ENCODE peak calls at places on chromosomes 4 and X, in six cellular contexts. D, K, T, I, Y and O are unnamed samples. For H3K36me3, the result is how much of the 10 kb centered on the place peaks cover.

GRCh38 chr4:81421346-81422218 is 50.1 kb downstream of the RASGEF1B start:
- DNase-seq in D (no peak), K (peak), T (no peak), I (no peak), Y (peak), O (no peak)

GRCh38 chr4:145815027-145815612 is 123.5 kb downstream of the ZNF827 start:
- DNase-seq in D (no peak), K (no peak), T (no peak), I (no peak), Y (no peak), O (no peak)

GRCh38 chr4:126386512-126386911 is 1071.8 kb downstream of the FAT4 start:
- DNase-seq in D (no peak), K (no peak), T (no peak), I (no peak), Y (peak), O (no peak)

GRCh38 chrX:68440940-68441339 is 7.6 kb upstream of the OPHN1 start:
- DNase-seq in D (peak), K (peak), T (peak), I (peak), Y (peak), O (no peak)

GRCh38 chr4:52510939-52511583 is 148.0 kb downstream of the USP46 start:
- DNase-seq in D (no peak), K (no peak), T (no peak), I (no peak), Y (no peak), O (no peak)

GRCh38 chr4:476501-476900 is 22.5 kb downstream of the ZNF721 start:
- DNase-seq in D (no peak), K (peak), T (no peak), I (no peak), Y (peak), O (no peak)

GRCh38 chr4:82578935-82579334 is 17.1 kb upstream of the TMEM150C start:
- DNase-seq in D (no peak), K (peak), T (no peak), I (no peak), Y (no peak), O (no peak)

GRCh38 chrX:30812326-30812725 is 76.7 kb downstream of the TAB3 start:
- DNase-seq in D (no peak), K (no peak), T (no peak), I (no peak), Y (no peak), O (no peak)

GRCh38 chrX:482192-482701 is 95.5 kb upstream of the PPP2R3B start:
- DNase-seq in D (no peak), K (no peak), T (no peak), I (no peak), Y (no peak), O (no peak)

GRCh38 chr4:139123910-139124309 is 53.1 kb downstream of the ELF2 start:
- DNase-seq in D (no peak), K (no peak), T (no peak), I (no peak), Y (no peak), O (no peak)

GRCh38 chr4:78864405-78865024 is 74.7 kb downstream of the PAQR3 start:
- DNase-seq in D (no peak), K (peak), T (no peak), I (no peak), Y (peak), O (no peak)

GRCh38 chr4:109406337-109406931 is 27.2 kb upstream of the SEC24B start:
- DNase-seq in D (no peak), K (peak), T (no peak), I (no peak), Y (peak), O (no peak)

GRCh38 chr4:103075435-103075893 is 1.1 kb downstream of the SLC9B2 start:
- DNase-seq in D (no peak), K (peak), T (no peak), I (no peak), Y (peak), O (no peak)
- H3K27ac ChIP-seq in D (peak), K (peak), T (peak), I (no peak), Y (peak), O (peak)

DNA sequence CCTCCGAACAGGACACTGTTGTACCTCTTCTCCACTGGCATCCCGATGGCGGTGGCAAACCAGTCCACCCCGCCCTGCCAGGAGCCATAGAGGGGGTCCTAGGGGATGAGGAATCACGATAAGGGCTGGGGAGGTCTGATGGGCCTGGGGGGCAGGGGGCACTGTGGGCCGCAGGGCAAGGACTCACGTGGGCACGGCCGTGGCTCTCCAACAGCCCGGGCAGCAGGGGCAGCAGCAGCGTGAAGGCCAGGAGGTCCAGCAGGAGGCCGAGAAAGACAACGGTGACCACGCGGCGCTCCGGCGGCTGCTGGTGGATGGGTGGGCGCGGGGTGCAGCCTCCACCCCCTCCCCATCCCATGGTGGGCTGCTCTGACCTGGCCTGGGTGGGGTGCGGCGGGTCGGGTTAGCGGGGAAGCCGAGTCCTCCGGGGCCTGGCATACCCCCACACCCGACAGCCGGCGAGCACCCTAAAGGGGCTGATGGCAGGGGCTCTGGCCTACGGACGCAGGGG is 29.6 kb downstream of the NOP14 start:
- DNase-seq in D (no peak), K (peak), T (no peak), I (no peak), Y (no peak), O (no peak)
- H3K36me3 ChIP-seq in D (under half), K (under half), T (under half), I (under half), Y (under half), O (under half)

GRCh38 chr4:179662522-179662921 is 2220.3 kb upstream of the AGA start:
- DNase-seq in D (no peak), K (no peak), T (no peak), I (no peak), Y (no peak), O (no peak)

GRCh38 chr4:179663641-179664431 is 2221.6 kb upstream of the AGA start:
- DNase-seq in D (no peak), K (no peak), T (no peak), I (no peak), Y (no peak), O (no peak)

GRCh38 chr4:179671609-179672008 is 2229.4 kb upstream of the AGA start:
- DNase-seq in D (no peak), K (no peak), T (no peak), I (no peak), Y (no peak), O (no peak)

GRCh38 chr4:179664628-179665027 is 2222.4 kb upstream of the AGA start:
- DNase-seq in D (no peak), K (no peak), T (no peak), I (no peak), Y (no peak), O (no peak)

GRCh38 chr4:179666226-179666625 is 2224.0 kb upstream of the AGA start:
- DNase-seq in D (no peak), K (no peak), T (no peak), I (no peak), Y (no peak), O (no peak)
- H3K27ac ChIP-seq in D (no peak), K (no peak), T (no peak), I (no peak), Y (no peak), O (no peak)

DNA sequence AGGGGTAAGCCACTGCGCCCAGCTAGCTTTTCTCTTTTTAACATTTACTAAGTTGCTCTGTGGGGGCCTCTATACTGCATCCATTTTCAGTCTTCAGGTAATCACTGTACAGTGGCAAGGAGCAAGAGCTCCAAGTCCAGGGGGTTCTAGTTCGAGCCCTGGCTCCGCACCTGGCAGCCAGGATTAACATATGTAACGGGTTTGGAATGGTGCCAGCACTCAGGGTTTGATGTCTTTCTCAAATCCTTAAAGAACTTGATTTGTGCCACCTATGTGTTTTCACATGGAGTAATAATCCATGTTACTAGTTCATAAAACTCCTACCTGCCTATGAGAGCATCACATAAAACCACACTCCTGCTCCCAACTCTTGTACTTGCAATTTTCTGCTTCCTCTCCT is 4.5 kb downstream of the GRPEL1 start:
- DNase-seq in D (no peak), K (no peak), T (no peak), I (peak), Y (no peak), O (no peak)
- H3K36me3 ChIP-seq in D (half or more), K (under half), T (under half), I (under half), Y (under half), O (under half)

GRCh38 chr4:153072661-153073060 is 131.6 kb upstream of the TRIM2 start:
- DNase-seq in D (no peak), K (no peak), T (no peak), I (no peak), Y (no peak), O (no peak)
- H3K27ac ChIP-seq in D (no peak), K (no peak), T (no peak), I (no peak), Y (no peak), O (no peak)